ENCODE peak calls at places on chromosome 9, in nine cellular contexts. Z is smooth muscle cell of the brain vasculature; T is AG10803; Y is COR-L47; V is CD4-positive, alpha-beta T cell; S is fibroblast of the aortic adventitia; A is LoVo; B is fibroblast of lung; R is HEK293T. Q is an unnamed sample.

GRCh38 chr9:134067904-134068741 is at the start of gene BRD3:
- DNase-seq in S (peak; percentile 82), Z (peak; percentile 73), A (peak; percentile 90), B (peak; percentile 85), Y (peak; percentile 93), V (peak; percentile 75), T (peak; percentile 84), R (peak; percentile 92), Q (peak; percentile 51)

GRCh38 chr9:31996331-31996730 is 388.1 kb upstream of the ACO1 start:
- DNase-seq in A (no peak), B (no peak), T (no peak), Y (no peak), S (peak; percentile 0), Z (no peak), R (no peak), V (no peak), Q (no peak)

GRCh38 chr9:35914307-35914807 is 5.1 kb downstream of the SPAAR start:
- DNase-seq in A (peak; percentile 23), V (no peak), Y (no peak), R (no peak), T (peak; percentile 31), Z (no peak), S (peak; percentile 58), B (peak; percentile 21), Q (no peak)

GRCh38 chr9:127347831-127348699 is 48.9 kb upstream of the SLC2A8 start:
- DNase-seq in B (peak; percentile 81), S (peak; percentile 82), T (peak; percentile 50), V (no peak), Z (no peak), A (peak; percentile 20), R (no peak), Y (no peak), Q (peak; percentile 34)

GRCh38 chr9:117098331-117098730 is 316.5 kb downstream of the ASTN2 start:
- DNase-seq in R (no peak), B (no peak), T (no peak), S (no peak), Z (no peak), A (no peak), V (no peak), Y (no peak), Q (no peak)

GRCh38 chr9:127149463-127150390 is 27.3 kb upstream of the ANGPTL2 start:
- DNase-seq in Y (no peak), S (no peak), V (no peak), T (peak; percentile 26), Z (no peak), R (no peak), A (no peak), B (no peak), Q (no peak)

GRCh38 chr9:99114049-99114440 is 9.1 kb downstream of the TGFBR1 start:
- DNase-seq in Y (no peak), V (no peak), T (no peak), S (peak; percentile 30), B (no peak), R (no peak), A (no peak), Z (no peak), Q (no peak)

GRCh38 chr9:105694848-105695581 is 674 bp downstream of the TMEM38B start:
- DNase-seq in T (peak; percentile 54), B (peak; percentile 49), Y (peak; percentile 22), R (peak; percentile 53), A (peak; percentile 53), Z (no peak), V (peak; percentile 34), S (peak; percentile 49), Q (no peak)

GRCh38 chr9:130837644-130838043 is 2.6 kb downstream of the ABL1 start:
- DNase-seq in R (no peak), Y (no peak), Z (no peak), V (no peak), A (no peak), S (no peak), T (no peak), B (no peak), Q (no peak)

GRCh38 chr9:114015607-114016006 is 62.5 kb downstream of the AMBP start:
- DNase-seq in T (no peak), B (no peak), V (no peak), Z (no peak), Y (no peak), A (no peak), R (no peak), S (no peak), Q (no peak)

GRCh38 chr9:4237748-4238511 is 61.9 kb downstream of the GLIS3 start:
- DNase-seq in T (no peak), R (no peak), B (no peak), A (no peak), Y (no peak), V (no peak), Z (no peak), S (peak; percentile 33), Q (no peak)

GRCh38 chr9:106862946-106863740 is at the start of gene ZNF462:
- DNase-seq in B (peak; percentile 86), Y (peak; percentile 31), T (peak; percentile 75), S (peak; percentile 75), A (peak; percentile 44), R (peak; percentile 22), V (no peak), Z (no peak), Q (peak; percentile 39)

GRCh38 chr9:114798793-114799427 is 6.9 kb downstream of the TNFSF15 start:
- DNase-seq in S (no peak), B (no peak), V (no peak), R (no peak), A (no peak), Z (no peak), T (no peak), Y (no peak), Q (no peak)

GRCh38 chr9:104911029-104911607 is 16.8 kb downstream of the ABCA1 start:
- DNase-seq in Y (no peak), Z (no peak), B (peak; percentile 32), S (peak; percentile 47), A (no peak), R (no peak), T (no peak), V (no peak), Q (peak; percentile 70)

GRCh38 chr9:2676466-2676865 is 40.8 kb upstream of the KCNV2 start:
- DNase-seq in Z (no peak), A (peak; percentile 31), T (no peak), V (no peak), Y (peak; percentile 47), R (no peak), S (no peak), B (no peak), Q (no peak)

GRCh38 chr9:136643596-136644342 is 18.9 kb upstream of the EGFL7 start:
- DNase-seq in T (no peak), R (no peak), A (no peak), V (no peak), S (no peak), B (no peak), Y (no peak), Z (no peak), Q (no peak)

GRCh38 chr9:91159664-91160121 is 202.0 kb downstream of the AUH start:
- DNase-seq in B (no peak), V (no peak), R (no peak), Z (no peak), S (no peak), A (no peak), Y (no peak), T (no peak), Q (no peak)

GRCh38 chr9:19922476-19923118 is 133.8 kb upstream of the SLC24A2 start:
- DNase-seq in T (peak; percentile 26), A (peak; percentile 32), Z (peak; percentile 59), R (peak; percentile 81), B (peak; percentile 72), S (peak; percentile 66), Y (peak; percentile 89), V (no peak), Q (peak; percentile 26)

GRCh38 chr9:94717656-94718225 is 8.8 kb upstream of the AOPEP start:
- DNase-seq in Y (no peak), B (no peak), R (no peak), A (no peak), T (peak; percentile 19), Z (no peak), V (no peak), S (peak; percentile 85), Q (no peak)

GRCh38 chr9:93003552-93004407 is 54.7 kb upstream of the SUSD3 start:
- DNase-seq in B (peak; percentile 44), R (peak; percentile 81), A (peak; percentile 84), Z (no peak), T (peak; percentile 26), V (peak; percentile 56), S (peak; percentile 43), Y (peak; percentile 54), Q (peak; percentile 31)

GRCh38 chr9:37408933-37409710 is 13.4 kb upstream of the GRHPR start:
- DNase-seq in T (no peak), Y (no peak), R (no peak), S (no peak), B (no peak), V (peak; percentile 32), Z (no peak), A (peak; percentile 26), Q (no peak)

GRCh38 chr9:131530546-131530929 is 525 bp downstream of the UCK1 start:
- DNase-seq in Y (peak; percentile 13), V (no peak), Z (no peak), B (no peak), S (peak; percentile 10), R (peak; percentile 66), A (peak; percentile 11), T (peak; percentile 15), Q (peak; percentile 15)

GRCh38 chr9:14893280-14893679 is 16.9 kb downstream of the FREM1 start:
- DNase-seq in T (no peak), V (no peak), Y (no peak), S (no peak), A (no peak), Z (no peak), R (no peak), B (no peak), Q (no peak)

GRCh38 chr9:109194157-109194556 is 27.1 kb upstream of the FRRS1L start:
- DNase-seq in T (no peak), Y (no peak), S (no peak), R (no peak), V (no peak), B (peak; percentile 73), A (no peak), Z (no peak), Q (no peak)

GRCh38 chr9:124602204-124602603 is 95.0 kb upstream of the NR5A1 start:
- DNase-seq in A (no peak), R (no peak), Z (no peak), Y (no peak), T (no peak), B (peak; percentile 45), V (no peak), S (no peak), Q (peak; percentile 89)

GRCh38 chr9:28779240-28779639 is 1206.0 kb upstream of the C9orf72 start:
- DNase-seq in Y (no peak), V (no peak), R (no peak), S (peak; percentile 44), T (no peak), A (no peak), Z (no peak), B (no peak), Q (no peak)

GRCh38 chr9:36486933-36487481 is 85.7 kb upstream of the MELK start:
- DNase-seq in A (no peak), R (peak; percentile 30), S (no peak), Y (no peak), B (no peak), V (peak; percentile 20), T (no peak), Z (no peak), Q (no peak)

GRCh38 chr9:19028835-19029451 is 4.1 kb downstream of the SAXO1 start:
- DNase-seq in B (peak; percentile 83), V (no peak), R (peak; percentile 86), Y (peak; percentile 69), T (peak; percentile 70), A (peak; percentile 71), S (peak; percentile 86), Z (peak; percentile 52), Q (peak; percentile 38)

GRCh38 chr9:129174724-129175514 is 3.1 kb downstream of the IER5L start:
- DNase-seq in B (peak; percentile 91), S (peak; percentile 94), Z (no peak), A (peak; percentile 79), V (no peak), Y (peak; percentile 30), T (peak; percentile 97), R (peak; percentile 70), Q (no peak)

GRCh38 chr9:127176631-127177030 is 54.2 kb upstream of the ANGPTL2 start:
- DNase-seq in Z (no peak), T (no peak), V (no peak), B (no peak), R (no peak), Y (no peak), S (no peak), A (no peak), Q (no peak)

GRCh38 chr9:121187681-121188305 is 13.9 kb downstream of the RAB14 start:
- DNase-seq in A (no peak), B (no peak), T (no peak), S (no peak), Y (no peak), Z (no peak), V (no peak), R (no peak), Q (no peak)

Q was measured in LNCaP clone FGC.